ENCODE peak calls at places on chromosomes 16 and 17, in six cellular contexts. D, L, M, Z, A and I are unnamed samples.

GRCh38 chr17:62611308-62611707 is 16.2 kb upstream of the MRC2 start:
- DNase-seq in D (no peak), L (no peak), M (no peak), Z (no peak), A (no peak), I (no peak)

GRCh38 chr17:44959821-44960523 is 8.1 kb downstream of the C1QL1 start:
- DNase-seq in D (no peak), L (no peak), M (no peak), Z (no peak), A (no peak), I (no peak)

GRCh38 chr16:84234656-84235285 is 5.0 kb downstream of the KCNG4 start:
- DNase-seq in D (peak), L (no peak), M (no peak), Z (no peak), A (no peak), I (no peak)

GRCh38 chr16:27242868-27243590 is 25.5 kb downstream of the NSMCE1 start:
- DNase-seq in D (peak), L (no peak), M (no peak), Z (no peak), A (peak), I (peak)

GRCh38 chr17:50947844-50948514 is 81.8 kb upstream of the TOB1 start:
- DNase-seq in D (no peak), L (no peak), M (peak), Z (peak), A (no peak), I (no peak)

GRCh38 chr16:73214825-73215481 is 167.0 kb upstream of the ZFHX3 start:
- DNase-seq in D (peak), L (no peak), M (no peak), Z (no peak), A (no peak), I (peak)

GRCh38 chr16:2148714-2149629 is 547 bp downstream of the RAB26 start:
- DNase-seq in D (no peak), L (no peak), M (peak), Z (peak), A (peak), I (peak)

GRCh38 chr16:49588061-49588460 is 214.5 kb downstream of the C16orf78 start:
- DNase-seq in D (no peak), L (no peak), M (no peak), Z (peak), A (no peak), I (no peak)

GRCh38 chr17:8289103-8289397 is 580 bp downstream of the RANGRF start:
- DNase-seq in D (no peak), L (no peak), M (no peak), Z (no peak), A (no peak), I (no peak)

GRCh38 chr17:57574040-57574513 is 171.0 kb downstream of the CCDC182 start:
- DNase-seq in D (peak), L (peak), M (no peak), Z (no peak), A (no peak), I (peak)

GRCh38 chr17:7383742-7384488 is 3.0 kb downstream of the TNK1 start:
- DNase-seq in D (no peak), L (no peak), M (no peak), Z (peak), A (no peak), I (no peak)

GRCh38 chr17:80781851-80782277 is 209.8 kb upstream of the CHMP6 start:
- DNase-seq in D (no peak), L (no peak), M (no peak), Z (no peak), A (no peak), I (no peak)

GRCh38 chr16:85151603-85152413 is 39.5 kb upstream of the CIBAR2 start:
- DNase-seq in D (peak), L (peak), M (no peak), Z (peak), A (no peak), I (peak)

GRCh38 chr16:49278944-49279725 is 2.5 kb downstream of the CBLN1 start:
- DNase-seq in D (no peak), L (no peak), M (no peak), Z (no peak), A (no peak), I (no peak)

GRCh38 chr17:82520041-82520910 is 744 bp downstream of the FOXK2 start:
- DNase-seq in D (no peak), L (no peak), M (peak), Z (no peak), A (no peak), I (no peak)

GRCh38 chr16:50812876-50813466 is 71.1 kb downstream of the CYLD start:
- DNase-seq in D (no peak), L (no peak), M (no peak), Z (no peak), A (no peak), I (no peak)

GRCh38 chr16:69217433-69217832 is 30.5 kb downstream of the SNTB2 start:
- DNase-seq in D (peak), L (no peak), M (no peak), Z (no peak), A (peak), I (peak)

GRCh38 chr16:71562552-71562951 is 14.3 kb downstream of the TAT start:
- DNase-seq in D (no peak), L (no peak), M (no peak), Z (no peak), A (no peak), I (no peak)

GRCh38 chr16:50547340-50547865 is 793 bp upstream of the NKD1 start:
- DNase-seq in D (no peak), L (no peak), M (peak), Z (peak), A (peak), I (no peak)

GRCh38 chr16:70777496-70777895 is 23.5 kb downstream of the VAC14 start:
- DNase-seq in D (no peak), L (no peak), M (no peak), Z (no peak), A (no peak), I (no peak)

GRCh38 chr16:88991813-88992350 is 14.9 kb upstream of the CBFA2T3 start:
- DNase-seq in D (no peak), L (no peak), M (no peak), Z (no peak), A (no peak), I (no peak)

GRCh38 chr16:89359296-89360147 is 130.8 kb downstream of the ANKRD11 start:
- DNase-seq in D (no peak), L (no peak), M (no peak), Z (no peak), A (no peak), I (peak)

GRCh38 chr17:77356109-77356689 is 215.4 kb downstream of the SEC14L1 start:
- DNase-seq in D (no peak), L (no peak), M (peak), Z (peak), A (no peak), I (no peak)

GRCh38 chr16:84139628-84140258 is 5.2 kb downstream of the HSDL1 start:
- DNase-seq in D (no peak), L (no peak), M (no peak), Z (no peak), A (no peak), I (no peak)

GRCh38 chr16:51154271-51155171 is 3.5 kb upstream of the SALL1 start:
- DNase-seq in D (no peak), L (no peak), M (no peak), Z (no peak), A (no peak), I (no peak)

GRCh38 chr17:66441012-66441703 is 138.7 kb downstream of the PRKCA start:
- DNase-seq in D (no peak), L (no peak), M (no peak), Z (no peak), A (no peak), I (no peak)

GRCh38 chr16:18799500-18799899 is 1.8 kb downstream of the ARL6IP1 start:
- DNase-seq in D (no peak), L (no peak), M (no peak), Z (no peak), A (no peak), I (no peak)

GRCh38 chr16:19829844-19830703 is 54.6 kb downstream of the GPRC5B start:
- DNase-seq in D (no peak), L (no peak), M (no peak), Z (peak), A (no peak), I (no peak)

GRCh38 chr16:19833581-19833980 is 51.1 kb downstream of the GPRC5B start:
- DNase-seq in D (no peak), L (no peak), M (no peak), Z (no peak), A (no peak), I (no peak)

GRCh38 chr16:19833176-19833575 is 51.5 kb downstream of the GPRC5B start:
- DNase-seq in D (no peak), L (no peak), M (no peak), Z (no peak), A (no peak), I (no peak)

GRCh38 chr16:19831678-19832077 is 53.0 kb downstream of the GPRC5B start:
- DNase-seq in D (peak), L (no peak), M (no peak), Z (no peak), A (no peak), I (peak)

DNA sequence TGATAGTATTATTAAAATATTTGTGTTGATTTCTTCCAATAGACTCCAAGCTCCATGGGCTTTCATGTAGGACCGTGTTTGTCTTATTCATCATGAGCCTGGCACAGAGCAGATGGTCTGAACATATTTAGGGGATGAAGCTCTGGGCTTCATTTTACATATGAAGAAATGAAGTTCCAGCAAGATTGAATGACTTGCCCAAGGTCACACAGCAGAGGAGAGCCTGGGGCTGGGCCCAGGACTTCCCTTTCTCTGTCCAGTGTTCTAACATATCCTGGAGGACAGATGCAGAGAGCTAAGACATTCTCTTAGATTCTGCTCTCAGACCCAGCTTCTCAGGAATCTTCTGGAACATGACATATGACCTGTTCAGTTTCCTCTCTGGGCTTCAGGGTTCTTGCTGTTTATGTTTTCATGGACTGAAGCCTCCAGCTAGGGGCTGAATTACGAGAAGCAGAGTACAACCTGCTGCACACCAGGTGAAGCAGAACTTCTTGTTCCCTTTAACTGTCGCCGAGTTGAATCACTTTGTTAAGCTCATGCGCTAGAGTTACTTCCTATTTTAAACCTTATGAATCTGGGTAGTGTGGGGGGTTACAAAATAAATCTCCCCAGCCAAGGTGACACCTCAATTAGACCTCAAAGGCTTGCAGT is 53.6 kb downstream of the GPRC5B start:
- DNase-seq in D (no peak), L (no peak), M (no peak), Z (no peak), A (no peak), I (no peak)
- H3K4me3 ChIP-seq in D (no peak), L (no peak), M (no peak), Z (no peak), A (no peak), I (no peak)

GRCh38 chr17:19339341-19339815 is 23.1 kb downstream of the B9D1 start:
- DNase-seq in D (peak), L (no peak), M (no peak), Z (peak), A (no peak), I (no peak)
- TF ChIP-seq CTCF in D (no peak), L (no peak), M (no peak), Z (no peak), A (no peak), I (no peak)

GRCh38 chr16:12059216-12059769 is 82.8 kb downstream of the SNX29 start:
- DNase-seq in D (no peak), L (no peak), M (no peak), Z (no peak), A (no peak), I (no peak)
- H3K4me3 ChIP-seq in D (no peak), L (no peak), M (no peak), Z (no peak), A (no peak), I (no peak)

GRCh38 chr17:43031666-43032065 is 6.6 kb downstream of the RND2 start:
- DNase-seq in D (no peak), L (no peak), M (no peak), Z (no peak), A (no peak), I (no peak)

GRCh38 chr17:43034623-43035293 is 9.7 kb downstream of the RND2 start:
- DNase-seq in D (no peak), L (no peak), M (no peak), Z (no peak), A (no peak), I (no peak)

GRCh38 chr17:43030137-43030767 is 5.2 kb downstream of the RND2 start:
- DNase-seq in D (no peak), L (no peak), M (no peak), Z (no peak), A (no peak), I (no peak)

GRCh38 chr17:43039646-43040045 is 14.6 kb downstream of the RND2 start:
- DNase-seq in D (no peak), L (no peak), M (no peak), Z (no peak), A (no peak), I (no peak)

GRCh38 chr17:43033947-43034622 is 9.1 kb downstream of the RND2 start:
- DNase-seq in D (no peak), L (no peak), M (no peak), Z (no peak), A (no peak), I (no peak)
- TF ChIP-seq CTCF in D (no peak), L (no peak), M (no peak), Z (no peak), A (no peak), I (no peak)

DNA sequence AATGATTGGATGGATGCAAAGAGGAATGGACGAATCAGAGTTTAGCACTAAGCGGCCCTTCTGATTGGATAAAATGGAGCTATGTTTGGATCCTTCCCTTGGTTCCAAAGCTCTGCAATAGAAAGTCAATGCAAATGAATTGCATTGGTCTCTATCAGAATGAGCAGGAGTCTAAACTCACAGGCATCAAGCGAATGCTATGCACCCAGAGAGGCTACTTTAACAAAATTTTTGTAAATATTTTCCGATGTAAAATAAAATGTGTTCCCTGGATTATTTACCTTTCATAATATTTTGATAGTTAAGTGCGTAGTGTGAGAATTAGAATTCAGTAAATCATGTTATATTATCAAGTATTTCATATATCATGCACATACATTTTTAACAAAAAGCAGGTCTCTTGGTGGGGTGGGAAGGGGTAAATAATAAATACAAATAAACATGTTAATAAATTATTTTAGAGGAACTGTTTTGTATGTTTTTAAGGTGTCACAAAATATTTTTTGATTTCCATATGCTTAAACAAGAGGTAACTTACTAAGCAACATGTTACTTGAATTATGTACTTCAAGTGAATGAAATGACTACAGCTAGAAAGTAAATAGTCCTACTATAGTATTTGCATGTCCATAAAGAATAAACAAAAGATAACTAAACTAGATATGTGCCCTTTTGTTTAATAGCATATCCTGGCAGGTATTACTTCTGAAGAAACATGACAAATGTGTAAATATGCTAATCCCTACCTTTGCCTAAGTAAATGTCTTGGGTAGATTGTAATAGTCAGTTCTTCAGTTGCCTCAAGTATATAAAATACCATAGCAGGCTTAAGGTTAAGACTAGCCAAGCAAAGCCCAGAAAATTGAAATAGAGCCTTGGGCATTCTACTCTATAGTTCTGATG is 4.4 kb upstream of the UNK start:
- DNase-seq in D (no peak), L (no peak), M (no peak), Z (no peak), A (no peak), I (no peak)
- H3K4me3 ChIP-seq in D (no peak), L (no peak), M (no peak), Z (no peak), A (peak), I (no peak)

DNA sequence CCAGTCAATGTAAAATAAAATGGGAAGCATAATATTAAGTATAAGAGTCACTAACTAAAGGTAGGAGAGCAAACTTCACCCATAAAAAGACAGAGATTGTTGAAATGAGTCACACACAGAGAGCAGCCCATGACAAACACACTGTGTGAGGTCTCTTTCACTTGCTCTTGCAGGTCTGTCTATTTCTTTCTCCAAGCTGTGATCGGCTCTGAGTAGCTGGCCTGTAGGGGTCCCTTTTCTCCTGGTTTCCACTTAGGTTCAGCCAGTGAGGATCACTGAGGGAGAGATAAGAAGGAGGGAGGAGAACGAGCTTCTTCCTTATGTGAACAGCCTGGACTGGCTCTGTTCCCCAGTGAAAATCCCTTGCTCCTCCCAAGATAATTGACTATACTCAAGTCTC is 133.7 kb upstream of the HS3ST3A1 start:
- DNase-seq in D (no peak), L (no peak), M (no peak), Z (no peak), A (no peak), I (peak)
- TF ChIP-seq CTCF in D (no peak), L (no peak), M (no peak), Z (no peak), A (no peak), I (peak)

GRCh38 chr16:660459-661183 is 7.3 kb upstream of the RHOT2 start:
- DNase-seq in D (peak), L (peak), M (peak), Z (peak), A (peak), I (peak)
- H3K4me3 ChIP-seq in D (no peak), L (no peak), M (no peak), Z (peak), A (no peak), I (no peak)